ENCODE peak calls at places on chromosomes 13 and 19, in four cellular contexts. One of them, this sample, is unnamed.

GRCh38 chr13:67792151-67792665 is 562.1 kb upstream of the PCDH9 start:
- DNase-seq in K562: no peak
- DNase-seq in HepG2: no peak
- DNase-seq in H1: no peak
- DNase-seq in this sample: no peak

GRCh38 chr13:71290963-71291937 is 575.8 kb downstream of the DACH1 start:
- DNase-seq in HepG2: peak; percentile 66
- DNase-seq in H1: no peak
- DNase-seq in K562: no peak
- DNase-seq in this sample: no peak

GRCh38 chr13:79030513-79030912 is 371.6 kb upstream of the OBI1 start:
- DNase-seq in K562: no peak
- DNase-seq in H1: no peak
- DNase-seq in HepG2: no peak
- DNase-seq in this sample: no peak

GRCh38 chr13:96821381-96821780 is 172.9 kb downstream of the OXGR1 start:
- DNase-seq in HepG2: no peak
- DNase-seq in K562: no peak
- DNase-seq in H1: no peak
- DNase-seq in this sample: no peak

GRCh38 chr13:51821666-51822065 is 17.7 kb upstream of the DHRS12 start:
- DNase-seq in K562: no peak
- DNase-seq in HepG2: no peak
- DNase-seq in H1: no peak
- DNase-seq in this sample: no peak

GRCh38 chr19:4172861-4173473 is 9.4 kb downstream of the SIRT6 start:
- DNase-seq in HepG2: no peak
- DNase-seq in H1: no peak
- DNase-seq in K562: peak; percentile 67
- DNase-seq in this sample: peak; percentile 17

GRCh38 chr19:15098505-15098904 is 8.7 kb upstream of the SYDE1 start:
- DNase-seq in H1: no peak
- DNase-seq in K562: no peak
- DNase-seq in HepG2: no peak
- DNase-seq in this sample: no peak

GRCh38 chr19:33395561-33396550 is 22.3 kb downstream of the CEBPG start:
- DNase-seq in K562: no peak
- DNase-seq in HepG2: no peak
- DNase-seq in H1: no peak
- DNase-seq in this sample: no peak

GRCh38 chr13:20125129-20125782 is 35.6 kb downstream of the GJA3 start:
- DNase-seq in K562: no peak
- DNase-seq in H1: no peak
- DNase-seq in HepG2: no peak
- DNase-seq in this sample: no peak

GRCh38 chr13:51519839-51520238 is 64.4 kb upstream of the WDFY2 start:
- DNase-seq in HepG2: peak; percentile 52
- DNase-seq in H1: no peak
- DNase-seq in K562: no peak
- DNase-seq in this sample: peak; percentile 37

GRCh38 chr19:49362926-49363264 is 679 bp upstream of the TEAD2 start:
- DNase-seq in H1: no peak
- DNase-seq in HepG2: peak; percentile 24
- DNase-seq in K562: peak; percentile 30
- DNase-seq in this sample: no peak

GRCh38 chr13:44516771-44517170 is 59.4 kb downstream of the TSC22D1 start:
- DNase-seq in H1: no peak
- DNase-seq in K562: no peak
- DNase-seq in HepG2: no peak
- DNase-seq in this sample: no peak

GRCh38 chr13:58238972-58239773 is 607.6 kb downstream of the PCDH17 start:
- DNase-seq in HepG2: no peak
- DNase-seq in K562: no peak
- DNase-seq in H1: no peak
- DNase-seq in this sample: no peak

GRCh38 chr19:45391346-45391745 is 13.5 kb downstream of the PPP1R13L start:
- DNase-seq in HepG2: peak; percentile 20
- DNase-seq in H1: no peak
- DNase-seq in K562: peak; percentile 25
- DNase-seq in this sample: no peak

GRCh38 chr13:65535360-65535759 is 1694.8 kb downstream of the PCDH9 start:
- DNase-seq in HepG2: no peak
- DNase-seq in H1: no peak
- DNase-seq in K562: no peak
- DNase-seq in this sample: no peak

GRCh38 chr13:65540064-65540635 is 1690.0 kb downstream of the PCDH9 start:
- DNase-seq in HepG2: no peak
- DNase-seq in K562: no peak
- DNase-seq in H1: no peak
- DNase-seq in this sample: no peak
- TF ChIP-seq KDM1A in HepG2: no peak
- TF ChIP-seq KDM1A in K562: no peak
- TF ChIP-seq KDM1A in H1: no peak
- TF ChIP-seq KDM1A in this sample: no peak

GRCh38 chr19:17997969-17998826 is 9.8 kb upstream of the ARRDC2 start:
- DNase-seq in HepG2: peak; percentile 32
- DNase-seq in H1: no peak
- DNase-seq in K562: peak; percentile 68
- DNase-seq in this sample: peak; percentile 86
- TF ChIP-seq JUN in HepG2: no peak
- TF ChIP-seq JUN in H1: no peak
- TF ChIP-seq JUN in K562: no peak
- TF ChIP-seq JUN in this sample: no peak

DNA sequence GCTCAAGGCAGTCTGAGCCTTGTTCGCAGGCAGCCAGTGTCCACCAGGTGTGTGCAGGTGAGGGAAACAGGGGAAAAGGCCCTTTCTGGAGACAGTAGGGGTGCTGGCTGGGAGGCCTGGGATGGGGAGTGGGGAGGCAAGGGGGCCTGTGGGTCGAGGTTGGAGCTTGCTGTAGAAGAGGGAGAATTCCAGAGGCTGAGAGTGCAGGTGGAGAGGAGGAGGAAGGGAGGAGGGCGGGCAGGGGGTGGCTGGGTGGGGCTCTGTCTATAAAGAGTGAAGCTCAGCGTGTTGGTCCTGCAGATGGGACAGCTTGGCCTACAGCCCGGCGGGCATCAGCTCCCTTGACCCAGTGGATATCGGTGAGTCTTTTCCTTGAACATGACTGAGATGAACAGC is at the start of gene CCL25:
- DNase-seq in K562: no peak
- DNase-seq in H1: no peak
- DNase-seq in HepG2: no peak
- DNase-seq in this sample: no peak
- H3K27ac ChIP-seq in K562: no peak within 1 kb of the TSS
- H3K27ac ChIP-seq in H1: no peak within 1 kb of the TSS
- H3K27ac ChIP-seq in HepG2: no peak within 1 kb of the TSS
- H3K27ac ChIP-seq in this sample: no peak within 1 kb of the TSS

GRCh38 chr13:105915451-105915850 is 620.0 kb downstream of the EFNB2 start:
- DNase-seq in H1: no peak
- DNase-seq in HepG2: no peak
- DNase-seq in K562: no peak
- DNase-seq in this sample: no peak

GRCh38 chr13:105920375-105920774 is 615.1 kb downstream of the EFNB2 start:
- DNase-seq in H1: no peak
- DNase-seq in HepG2: no peak
- DNase-seq in K562: no peak
- DNase-seq in this sample: no peak

GRCh38 chr13:105918842-105919741 is 616.4 kb downstream of the EFNB2 start:
- DNase-seq in HepG2: peak; percentile 3
- DNase-seq in H1: no peak
- DNase-seq in K562: no peak
- DNase-seq in this sample: peak; percentile 51

GRCh38 chr13:105914637-105915036 is 620.8 kb downstream of the EFNB2 start:
- DNase-seq in H1: no peak
- DNase-seq in HepG2: no peak
- DNase-seq in K562: no peak
- DNase-seq in this sample: no peak
- TF ChIP-seq KDM1A in H1: no peak
- TF ChIP-seq KDM1A in HepG2: no peak
- TF ChIP-seq KDM1A in K562: no peak
- TF ChIP-seq KDM1A in this sample: no peak

GRCh38 chr19:8699908-8700307 is 1.3 kb upstream of the ACTL9 start:
- DNase-seq in K562: no peak
- DNase-seq in HepG2: no peak
- DNase-seq in H1: no peak
- DNase-seq in this sample: no peak

GRCh38 chr19:8698433-8699063 is at the start of gene ACTL9:
- DNase-seq in K562: no peak
- DNase-seq in H1: no peak
- DNase-seq in HepG2: no peak
- DNase-seq in this sample: no peak

GRCh38 chr19:8696993-8697392 is 1.6 kb downstream of the ACTL9 start:
- DNase-seq in K562: no peak
- DNase-seq in H1: no peak
- DNase-seq in HepG2: no peak
- DNase-seq in this sample: no peak

GRCh38 chr19:8697671-8698432 is 743 bp downstream of the ACTL9 start:
- DNase-seq in H1: peak; percentile 15
- DNase-seq in K562: peak; percentile 40
- DNase-seq in HepG2: no peak
- DNase-seq in this sample: no peak

GRCh38 chr19:8702350-8702749 is 3.8 kb upstream of the ACTL9 start:
- DNase-seq in K562: no peak
- DNase-seq in HepG2: no peak
- DNase-seq in H1: no peak
- DNase-seq in this sample: no peak
- TF ChIP-seq JUN in K562: no peak
- TF ChIP-seq JUN in HepG2: no peak
- TF ChIP-seq JUN in H1: no peak
- TF ChIP-seq JUN in this sample: no peak